ENCODE peak calls at places on chromosomes 5 and 9, in nine cellular contexts. One of them, this sample, is unnamed.

GRCh38 chr5:172904643-172905345 is 54.4 kb upstream of the RPL26L1 start:
- DNase-seq in CD4-positive, alpha-beta T cell: no peak
- DNase-seq in tibial artery: peak
- DNase-seq in Panc1: no peak
- DNase-seq in neural progenitor cell: no peak
- DNase-seq in uterus: peak
- DNase-seq in psoas muscle: peak
- DNase-seq in vagina: no peak
- DNase-seq in BE2C: peak
- DNase-seq in this sample: peak

GRCh38 chr9:706073-706472 is 135.4 kb upstream of the DMRT1 start:
- DNase-seq in CD4-positive, alpha-beta T cell: no peak
- DNase-seq in tibial artery: no peak
- DNase-seq in Panc1: no peak
- DNase-seq in neural progenitor cell: no peak
- DNase-seq in uterus: no peak
- DNase-seq in psoas muscle: no peak
- DNase-seq in vagina: no peak
- DNase-seq in BE2C: no peak
- DNase-seq in this sample: no peak

GRCh38 chr5:150654181-150654580 is 6.9 kb upstream of the MYOZ3 start:
- DNase-seq in CD4-positive, alpha-beta T cell: no peak
- DNase-seq in tibial artery: no peak
- DNase-seq in Panc1: no peak
- DNase-seq in neural progenitor cell: no peak
- DNase-seq in uterus: no peak
- DNase-seq in psoas muscle: no peak
- DNase-seq in vagina: no peak
- DNase-seq in BE2C: no peak
- DNase-seq in this sample: no peak

GRCh38 chr9:83281306-83282255 is 218.6 kb upstream of the RASEF start:
- DNase-seq in CD4-positive, alpha-beta T cell: no peak
- DNase-seq in tibial artery: no peak
- DNase-seq in Panc1: no peak
- DNase-seq in neural progenitor cell: no peak
- DNase-seq in uterus: no peak
- DNase-seq in psoas muscle: peak
- DNase-seq in vagina: no peak
- DNase-seq in BE2C: peak
- DNase-seq in this sample: peak

GRCh38 chr9:78811562-78812276 is 514.8 kb downstream of the PSAT1 start:
- DNase-seq in CD4-positive, alpha-beta T cell: no peak
- DNase-seq in tibial artery: no peak
- DNase-seq in Panc1: no peak
- DNase-seq in neural progenitor cell: peak
- DNase-seq in uterus: no peak
- DNase-seq in psoas muscle: no peak
- DNase-seq in vagina: no peak
- DNase-seq in BE2C: no peak
- DNase-seq in this sample: no peak

GRCh38 chr9:37339945-37340344 is 82.6 kb upstream of the GRHPR start:
- DNase-seq in CD4-positive, alpha-beta T cell: no peak
- DNase-seq in tibial artery: no peak
- DNase-seq in Panc1: no peak
- DNase-seq in neural progenitor cell: no peak
- DNase-seq in uterus: no peak
- DNase-seq in psoas muscle: no peak
- DNase-seq in vagina: no peak
- DNase-seq in BE2C: peak
- DNase-seq in this sample: no peak

GRCh38 chr5:2737273-2738155 is 14.0 kb downstream of the IRX2 start:
- DNase-seq in CD4-positive, alpha-beta T cell: no peak
- DNase-seq in tibial artery: no peak
- DNase-seq in Panc1: no peak
- DNase-seq in neural progenitor cell: no peak
- DNase-seq in uterus: no peak
- DNase-seq in psoas muscle: no peak
- DNase-seq in vagina: peak
- DNase-seq in BE2C: no peak
- DNase-seq in this sample: no peak

GRCh38 chr9:113624721-113625120 is 161.2 kb downstream of the RGS3 start:
- DNase-seq in CD4-positive, alpha-beta T cell: no peak
- DNase-seq in tibial artery: peak
- DNase-seq in Panc1: no peak
- DNase-seq in neural progenitor cell: no peak
- DNase-seq in uterus: no peak
- DNase-seq in psoas muscle: no peak
- DNase-seq in vagina: no peak
- DNase-seq in BE2C: peak
- DNase-seq in this sample: no peak

GRCh38 chr5:43121565-43122484 is 1.1 kb downstream of the ZNF131 start:
- DNase-seq in CD4-positive, alpha-beta T cell: no peak
- DNase-seq in tibial artery: no peak
- DNase-seq in Panc1: no peak
- DNase-seq in neural progenitor cell: no peak
- DNase-seq in uterus: no peak
- DNase-seq in psoas muscle: no peak
- DNase-seq in vagina: peak
- DNase-seq in BE2C: no peak
- DNase-seq in this sample: peak

GRCh38 chr5:150106669-150107068 is 20.3 kb upstream of the CSF1R start:
- DNase-seq in CD4-positive, alpha-beta T cell: no peak
- DNase-seq in tibial artery: no peak
- DNase-seq in Panc1: no peak
- DNase-seq in neural progenitor cell: no peak
- DNase-seq in uterus: no peak
- DNase-seq in psoas muscle: no peak
- DNase-seq in vagina: peak
- DNase-seq in BE2C: no peak
- DNase-seq in this sample: no peak

GRCh38 chr9:83185517-83186192 is 122.7 kb upstream of the RASEF start:
- DNase-seq in CD4-positive, alpha-beta T cell: no peak
- DNase-seq in tibial artery: no peak
- DNase-seq in Panc1: no peak
- DNase-seq in neural progenitor cell: peak
- DNase-seq in uterus: no peak
- DNase-seq in psoas muscle: no peak
- DNase-seq in vagina: no peak
- DNase-seq in BE2C: no peak
- DNase-seq in this sample: no peak

GRCh38 chr5:22649076-22649475 is 204.1 kb downstream of the CDH12 start:
- DNase-seq in CD4-positive, alpha-beta T cell: no peak
- DNase-seq in tibial artery: no peak
- DNase-seq in Panc1: no peak
- DNase-seq in neural progenitor cell: no peak
- DNase-seq in uterus: no peak
- DNase-seq in psoas muscle: no peak
- DNase-seq in vagina: no peak
- DNase-seq in BE2C: peak
- DNase-seq in this sample: peak

DNA sequence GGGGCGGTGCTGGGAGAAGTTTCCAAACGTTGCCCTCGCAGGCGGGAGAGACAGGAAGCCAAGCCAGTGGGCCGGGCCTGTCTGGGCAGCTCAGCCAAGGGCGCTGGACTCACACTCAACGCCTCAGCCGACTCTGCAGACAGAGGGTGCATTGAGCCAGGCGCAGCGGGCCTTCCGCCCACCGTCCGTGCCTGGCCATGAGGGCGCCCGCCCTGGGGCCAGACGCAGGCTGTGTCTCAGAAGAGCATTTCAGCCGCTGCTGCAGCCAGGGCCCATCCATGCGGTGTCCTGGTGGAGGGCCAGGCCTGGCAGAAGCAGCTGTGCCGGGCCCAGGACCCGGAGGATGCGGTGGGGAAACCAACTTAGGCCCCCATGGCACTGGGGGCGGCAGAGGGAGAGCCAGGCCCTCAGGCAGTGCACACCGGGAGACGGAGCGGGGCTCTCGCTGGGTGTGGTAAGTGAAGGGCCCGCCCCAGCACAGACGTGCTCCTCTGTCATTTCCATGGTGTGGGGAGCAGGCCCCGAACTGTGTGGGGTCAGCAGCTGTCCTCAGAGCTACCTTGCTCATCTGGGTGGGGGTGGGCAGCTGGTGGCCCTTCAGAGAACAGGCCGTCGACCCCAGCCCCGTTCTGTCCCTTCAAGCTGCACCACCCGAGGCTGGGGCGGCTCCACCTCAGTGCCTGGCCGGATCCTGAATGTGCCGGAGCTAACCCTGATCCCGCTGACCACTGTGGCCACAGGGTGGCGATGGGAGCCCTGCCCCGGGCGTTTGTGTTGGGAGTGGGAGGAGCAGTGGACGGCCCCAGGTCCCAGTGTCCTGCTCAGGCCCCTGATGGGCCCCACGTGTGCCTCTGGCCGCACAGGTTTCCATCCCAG is 18.0 kb downstream of the DNLZ start:
- DNase-seq in CD4-positive, alpha-beta T cell: no peak
- DNase-seq in tibial artery: peak
- DNase-seq in Panc1: no peak
- DNase-seq in neural progenitor cell: peak
- DNase-seq in uterus: no peak
- DNase-seq in psoas muscle: peak
- DNase-seq in vagina: no peak
- DNase-seq in BE2C: peak
- DNase-seq in this sample: peak
- TF ChIP-seq CTCF in CD4-positive, alpha-beta T cell: no peak
- TF ChIP-seq CTCF in tibial artery: peak
- TF ChIP-seq CTCF in Panc1: peak
- TF ChIP-seq CTCF in neural progenitor cell: peak
- TF ChIP-seq CTCF in uterus: peak
- TF ChIP-seq CTCF in psoas muscle: peak
- TF ChIP-seq CTCF in vagina: peak
- TF ChIP-seq CTCF in BE2C: peak
- TF ChIP-seq CTCF in this sample: peak

GRCh38 chr9:130427326-130427725 is 17.4 kb upstream of the ASS1 start:
- DNase-seq in CD4-positive, alpha-beta T cell: no peak
- DNase-seq in tibial artery: no peak
- DNase-seq in Panc1: no peak
- DNase-seq in neural progenitor cell: no peak
- DNase-seq in uterus: no peak
- DNase-seq in psoas muscle: no peak
- DNase-seq in vagina: no peak
- DNase-seq in BE2C: no peak
- DNase-seq in this sample: no peak
- TF ChIP-seq CTCF in CD4-positive, alpha-beta T cell: no peak
- TF ChIP-seq CTCF in tibial artery: no peak
- TF ChIP-seq CTCF in Panc1: no peak
- TF ChIP-seq CTCF in neural progenitor cell: no peak
- TF ChIP-seq CTCF in uterus: no peak
- TF ChIP-seq CTCF in psoas muscle: no peak
- TF ChIP-seq CTCF in vagina: no peak
- TF ChIP-seq CTCF in BE2C: no peak
- TF ChIP-seq CTCF in this sample: no peak

DNA sequence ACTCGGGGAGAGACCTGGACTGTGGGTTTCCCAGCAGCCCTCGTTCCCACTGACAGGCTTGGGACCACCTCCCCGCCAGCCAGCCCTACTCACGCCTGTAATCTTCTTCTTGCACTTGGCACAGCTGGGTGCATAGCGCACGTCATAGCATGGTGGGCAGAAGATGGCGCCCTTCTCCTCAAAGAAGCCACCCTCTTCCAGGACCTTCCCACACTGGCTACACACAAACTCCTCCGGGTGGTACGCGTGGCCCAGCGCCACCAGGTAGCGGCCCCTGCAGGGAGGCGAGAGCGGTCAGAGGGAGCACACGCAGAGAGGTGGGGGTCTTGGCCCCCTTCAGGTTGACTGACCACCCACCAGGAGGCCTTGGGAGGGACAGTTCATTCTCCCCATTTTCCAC is 9.4 kb downstream of the PDLIM7 start:
- DNase-seq in CD4-positive, alpha-beta T cell: no peak
- DNase-seq in tibial artery: no peak
- DNase-seq in Panc1: no peak
- DNase-seq in neural progenitor cell: no peak
- DNase-seq in uterus: no peak
- DNase-seq in psoas muscle: no peak
- DNase-seq in vagina: no peak
- DNase-seq in BE2C: no peak
- DNase-seq in this sample: no peak
- TF ChIP-seq CTCF in CD4-positive, alpha-beta T cell: no peak
- TF ChIP-seq CTCF in tibial artery: no peak
- TF ChIP-seq CTCF in Panc1: no peak
- TF ChIP-seq CTCF in neural progenitor cell: no peak
- TF ChIP-seq CTCF in uterus: no peak
- TF ChIP-seq CTCF in psoas muscle: no peak
- TF ChIP-seq CTCF in vagina: no peak
- TF ChIP-seq CTCF in BE2C: peak
- TF ChIP-seq CTCF in this sample: no peak

DNA sequence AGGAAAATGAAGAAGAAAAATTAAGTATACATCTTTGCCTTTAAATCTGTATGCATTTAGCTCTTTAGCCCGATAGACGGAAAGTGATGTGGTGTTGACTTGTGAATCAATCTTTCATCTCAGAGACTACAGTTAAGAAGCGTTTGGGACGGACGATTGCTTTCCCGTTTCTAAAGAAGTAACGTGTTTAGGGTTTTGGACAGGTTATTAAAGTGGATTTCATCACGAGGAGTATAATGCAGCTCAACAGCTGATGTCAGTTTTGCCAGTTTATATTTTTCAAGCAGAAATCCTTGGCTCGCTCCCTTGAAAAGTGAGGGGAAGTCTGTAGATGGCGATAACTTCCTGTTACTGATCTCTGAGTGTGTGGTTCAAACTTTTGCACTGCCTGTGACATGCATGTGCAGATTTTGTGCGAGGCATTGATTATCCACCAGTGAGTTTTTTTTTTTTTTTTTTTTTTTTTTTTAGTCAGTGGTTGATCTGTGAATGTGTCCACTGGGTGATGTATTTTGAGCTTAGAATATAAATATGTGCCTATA is 1.1 kb downstream of the ADCY2 start:
- DNase-seq in CD4-positive, alpha-beta T cell: no peak
- DNase-seq in tibial artery: no peak
- DNase-seq in Panc1: no peak
- DNase-seq in neural progenitor cell: no peak
- DNase-seq in uterus: no peak
- DNase-seq in psoas muscle: no peak
- DNase-seq in vagina: no peak
- DNase-seq in BE2C: no peak
- DNase-seq in this sample: no peak
- TF ChIP-seq CTCF in CD4-positive, alpha-beta T cell: no peak
- TF ChIP-seq CTCF in tibial artery: no peak
- TF ChIP-seq CTCF in Panc1: peak
- TF ChIP-seq CTCF in neural progenitor cell: peak
- TF ChIP-seq CTCF in uterus: peak
- TF ChIP-seq CTCF in psoas muscle: no peak
- TF ChIP-seq CTCF in vagina: no peak
- TF ChIP-seq CTCF in BE2C: no peak
- TF ChIP-seq CTCF in this sample: no peak

GRCh38 chr5:139670369-139671095 is 22.4 kb downstream of the CXXC5 start:
- DNase-seq in CD4-positive, alpha-beta T cell: no peak
- DNase-seq in tibial artery: no peak
- DNase-seq in Panc1: no peak
- DNase-seq in neural progenitor cell: peak
- DNase-seq in uterus: no peak
- DNase-seq in psoas muscle: no peak
- DNase-seq in vagina: no peak
- DNase-seq in BE2C: no peak
- DNase-seq in this sample: no peak
- TF ChIP-seq CTCF in CD4-positive, alpha-beta T cell: no peak
- TF ChIP-seq CTCF in tibial artery: no peak
- TF ChIP-seq CTCF in Panc1: no peak
- TF ChIP-seq CTCF in neural progenitor cell: peak
- TF ChIP-seq CTCF in uterus: peak
- TF ChIP-seq CTCF in psoas muscle: no peak
- TF ChIP-seq CTCF in vagina: no peak
- TF ChIP-seq CTCF in BE2C: peak
- TF ChIP-seq CTCF in this sample: peak

GRCh38 chr9:77177894-77178794 is 810 bp downstream of the VPS13A start:
- DNase-seq in CD4-positive, alpha-beta T cell: peak
- DNase-seq in tibial artery: peak
- DNase-seq in Panc1: no peak
- DNase-seq in neural progenitor cell: peak
- DNase-seq in uterus: peak
- DNase-seq in psoas muscle: peak
- DNase-seq in vagina: no peak
- DNase-seq in BE2C: peak
- DNase-seq in this sample: peak
- TF ChIP-seq CTCF in CD4-positive, alpha-beta T cell: no peak
- TF ChIP-seq CTCF in tibial artery: no peak
- TF ChIP-seq CTCF in Panc1: no peak
- TF ChIP-seq CTCF in neural progenitor cell: no peak
- TF ChIP-seq CTCF in uterus: no peak
- TF ChIP-seq CTCF in psoas muscle: no peak
- TF ChIP-seq CTCF in vagina: no peak
- TF ChIP-seq CTCF in BE2C: no peak
- TF ChIP-seq CTCF in this sample: no peak

This sample was measured in MCF 10A.